ENCODE peak calls at places on chromosomes 5 and 9, in nine cellular contexts. P, S, N, O, V, Y, M, U and G are unnamed samples.

GRCh38 chr5:148805323-148806290 is 20.8 kb upstream of the ADRB2 start:
- DNase-seq in P (peak), S (no peak), N (no peak), O (no peak), V (no peak), Y (peak), M (no peak), U (no peak), G (no peak)

GRCh38 chr5:76715734-76716455 is at the start of gene F2R:
- DNase-seq in P (peak), S (peak), N (peak), O (peak), V (peak), Y (peak), M (no peak), U (no peak), G (peak)

GRCh38 chr5:83586874-83587776 is 115.6 kb downstream of the VCAN start:
- DNase-seq in P (no peak), S (no peak), N (no peak), O (no peak), V (no peak), Y (no peak), M (no peak), U (no peak), G (no peak)

GRCh38 chr9:125932012-125932411 is 184.8 kb downstream of the PBX3 start:
- DNase-seq in P (no peak), S (peak), N (peak), O (no peak), V (no peak), Y (peak), M (no peak), U (no peak), G (no peak)

GRCh38 chr5:127562252-127562651 is 44.8 kb downstream of the PRRC1 start:
- DNase-seq in P (no peak), S (peak), N (no peak), O (peak), V (no peak), Y (peak), M (no peak), U (no peak), G (peak)

GRCh38 chr5:99089822-99090549 is 161.2 kb upstream of the CHD1 start:
- DNase-seq in P (no peak), S (no peak), N (no peak), O (no peak), V (no peak), Y (no peak), M (no peak), U (no peak), G (no peak)

GRCh38 chr5:168557389-168557788 is 21.8 kb downstream of the PANK3 start:
- DNase-seq in P (no peak), S (no peak), N (no peak), O (no peak), V (no peak), Y (no peak), M (no peak), U (no peak), G (no peak)

GRCh38 chr5:168747987-168748777 is 169.0 kb upstream of the PANK3 start:
- DNase-seq in P (peak), S (peak), N (peak), O (peak), V (peak), Y (peak), M (no peak), U (no peak), G (peak)

GRCh38 chr9:130633336-130634190 is 30.8 kb upstream of the PRDM12 start:
- DNase-seq in P (no peak), S (no peak), N (no peak), O (no peak), V (no peak), Y (no peak), M (no peak), U (no peak), G (peak)

GRCh38 chr9:78021692-78022091 is 9.9 kb downstream of the GNAQ start:
- DNase-seq in P (no peak), S (peak), N (peak), O (no peak), V (no peak), Y (no peak), M (no peak), U (no peak), G (no peak)

GRCh38 chr5:68365894-68366293 is 150.3 kb downstream of the PIK3R1 start:
- DNase-seq in P (no peak), S (no peak), N (peak), O (no peak), V (no peak), Y (no peak), M (no peak), U (no peak), G (no peak)

GRCh38 chr5:131677115-131677514 is 42.1 kb upstream of the RAPGEF6 start:
- DNase-seq in P (no peak), S (peak), N (no peak), O (no peak), V (no peak), Y (no peak), M (no peak), U (no peak), G (no peak)

GRCh38 chr5:173291722-173292658 is 36.2 kb downstream of the STC2 start:
- DNase-seq in P (no peak), S (peak), N (no peak), O (no peak), V (peak), Y (no peak), M (no peak), U (no peak), G (peak)

GRCh38 chr5:168073311-168073710 is 218.1 kb upstream of the WWC1 start:
- DNase-seq in P (no peak), S (no peak), N (no peak), O (no peak), V (peak), Y (no peak), M (no peak), U (no peak), G (no peak)

GRCh38 chr9:137237759-137238726 is 3.0 kb upstream of the TUBB4B start:
- DNase-seq in P (no peak), S (no peak), N (no peak), O (no peak), V (no peak), Y (peak), M (no peak), U (no peak), G (no peak)

GRCh38 chr5:127813633-127814171 is 110.5 kb downstream of the CCDC192 start:
- DNase-seq in P (no peak), S (peak), N (no peak), O (no peak), V (no peak), Y (no peak), M (no peak), U (no peak), G (no peak)

GRCh38 chr9:99820330-99821186 is 1.1 kb upstream of the NR4A3 start:
- DNase-seq in P (peak), S (peak), N (peak), O (no peak), V (peak), Y (peak), M (peak), U (peak), G (peak)

GRCh38 chr5:139636207-139636792 is 11.8 kb upstream of the CXXC5 start:
- DNase-seq in P (peak), S (no peak), N (no peak), O (no peak), V (no peak), Y (no peak), M (no peak), U (no peak), G (peak)

GRCh38 chr5:141711687-141712086 is 29.7 kb upstream of the ARAP3 start:
- DNase-seq in P (no peak), S (no peak), N (no peak), O (no peak), V (no peak), Y (no peak), M (no peak), U (no peak), G (peak)

GRCh38 chr9:116585896-116586295 is 101.2 kb upstream of the TRIM32 start:
- DNase-seq in P (no peak), S (no peak), N (no peak), O (no peak), V (no peak), Y (no peak), M (no peak), U (no peak), G (no peak)

GRCh38 chr5:78501411-78502338 is 141.3 kb downstream of the SCAMP1 start:
- DNase-seq in P (no peak), S (no peak), N (no peak), O (no peak), V (no peak), Y (no peak), M (no peak), U (no peak), G (no peak)

GRCh38 chr5:134110382-134110781 is 4.1 kb upstream of the TCF7 start:
- DNase-seq in P (no peak), S (no peak), N (no peak), O (no peak), V (no peak), Y (no peak), M (no peak), U (no peak), G (peak)

GRCh38 chr5:181255836-181256578 is 4.9 kb downstream of the TRIM52 start:
- DNase-seq in P (no peak), S (peak), N (no peak), O (no peak), V (no peak), Y (no peak), M (no peak), U (no peak), G (no peak)

GRCh38 chr9:132181796-132182521 is 20.1 kb downstream of the NTNG2 start:
- DNase-seq in P (no peak), S (peak), N (no peak), O (no peak), V (no peak), Y (no peak), M (no peak), U (no peak), G (no peak)

GRCh38 chr5:138605254-138605972 is 30.2 kb upstream of the HSPA9 start:
- DNase-seq in P (no peak), S (peak), N (no peak), O (no peak), V (no peak), Y (no peak), M (no peak), U (no peak), G (no peak)

GRCh38 chr5:9126490-9126889 is 419.4 kb downstream of the SEMA5A start:
- DNase-seq in P (no peak), S (no peak), N (no peak), O (no peak), V (no peak), Y (no peak), M (no peak), U (no peak), G (no peak)

GRCh38 chr5:74194196-74194595 is 446.3 kb downstream of the ENC1 start:
- DNase-seq in P (no peak), S (no peak), N (no peak), O (no peak), V (no peak), Y (no peak), M (no peak), U (no peak), G (no peak)

GRCh38 chr9:35948901-35949318 is 9.0 kb downstream of the OR2S2 start:
- DNase-seq in P (no peak), S (peak), N (no peak), O (peak), V (no peak), Y (peak), M (no peak), U (no peak), G (no peak)

GRCh38 chr9:35748858-35749514 is at the start of the genes GBA2 and RGP1:
- DNase-seq in P (peak), S (peak), N (peak), O (peak), V (peak), Y (peak), M (peak), U (no peak), G (peak)

GRCh38 chr5:132315529-132316067 is 21.4 kb downstream of the SLC22A4 start:
- DNase-seq in P (no peak), S (no peak), N (no peak), O (no peak), V (no peak), Y (no peak), M (no peak), U (no peak), G (peak)

GRCh38 chr9:117156771-117157535 is 257.9 kb downstream of the ASTN2 start:
- DNase-seq in P (no peak), S (no peak), N (no peak), O (no peak), V (no peak), Y (no peak), M (no peak), U (no peak), G (no peak)